ENCODE peak calls at places on chromosomes 11 and 22, in four cellular contexts. M, N, L and S are unnamed samples.

GRCh38 chr11:122655527-122656072 is at the start of gene UBASH3B:
- DNase-seq in M (no peak), N (no peak), L (peak; percentile 86), S (peak; percentile 65)

GRCh38 chr11:2803186-2804057 is 82.2 kb downstream of the CDKN1C start:
- DNase-seq in M (no peak), N (no peak), L (no peak), S (no peak)

GRCh38 chr11:76830639-76831312 is 29.9 kb upstream of the ACER3 start:
- DNase-seq in M (no peak), N (no peak), L (peak; percentile 77), S (no peak)

GRCh38 chr11:70233511-70233919 is 30.4 kb downstream of the FADD start:
- DNase-seq in M (peak; percentile 20), N (no peak), L (peak; percentile 69), S (peak; percentile 52)

GRCh38 chr22:20509344-20510047 is 2.1 kb downstream of the MED15 start:
- DNase-seq in M (peak; percentile 82), N (no peak), L (peak; percentile 95), S (peak; percentile 53)

GRCh38 chr11:101840720-101841119 is 74.1 kb upstream of the CEP126 start:
- DNase-seq in M (no peak), N (no peak), L (no peak), S (no peak)

GRCh38 chr22:45450931-45451651 is 37.6 kb downstream of the RIBC2 start:
- DNase-seq in M (peak; percentile 92), N (no peak), L (peak; percentile 88), S (no peak)

GRCh38 chr11:124277809-124278208 is 21.6 kb downstream of the OR8G5 start:
- DNase-seq in M (no peak), N (no peak), L (no peak), S (no peak)

GRCh38 chr11:17599460-17599925 is 52.4 kb downstream of the OTOG start:
- DNase-seq in M (no peak), N (no peak), L (no peak), S (no peak)

GRCh38 chr11:62431171-62431895 is 12.5 kb downstream of the SCGB1A1 start:
- DNase-seq in M (peak; percentile 69), N (no peak), L (peak; percentile 41), S (no peak)

GRCh38 chr22:31944700-31945477 is 554 bp downstream of the YWHAH start:
- DNase-seq in M (no peak), N (no peak), L (peak; percentile 19), S (peak; percentile 22)

DNA sequence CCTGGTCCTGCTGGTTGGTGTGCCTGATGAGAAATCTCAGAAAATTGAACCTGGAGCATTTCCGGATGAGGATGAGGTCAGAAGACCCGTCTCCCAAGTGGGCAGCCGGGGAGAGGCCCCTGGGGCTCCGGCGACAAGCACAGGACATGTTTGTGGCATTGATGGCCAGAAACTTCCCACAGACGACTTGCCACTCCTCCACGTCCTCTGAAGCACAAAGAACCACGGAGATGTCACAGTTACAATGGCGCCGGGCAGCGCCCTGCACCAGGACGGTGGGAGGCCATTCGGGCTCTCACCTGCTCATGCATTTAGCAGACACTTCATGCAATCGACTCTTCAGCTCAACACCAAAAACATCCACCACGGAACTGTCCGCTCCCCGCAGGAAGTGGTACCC is 46.5 kb downstream of the CERK start:
- DNase-seq in M (no peak), N (no peak), L (no peak), S (no peak)
- TF ChIP-seq CTCF in M (no peak), N (no peak), L (no peak), S (no peak)

DNA sequence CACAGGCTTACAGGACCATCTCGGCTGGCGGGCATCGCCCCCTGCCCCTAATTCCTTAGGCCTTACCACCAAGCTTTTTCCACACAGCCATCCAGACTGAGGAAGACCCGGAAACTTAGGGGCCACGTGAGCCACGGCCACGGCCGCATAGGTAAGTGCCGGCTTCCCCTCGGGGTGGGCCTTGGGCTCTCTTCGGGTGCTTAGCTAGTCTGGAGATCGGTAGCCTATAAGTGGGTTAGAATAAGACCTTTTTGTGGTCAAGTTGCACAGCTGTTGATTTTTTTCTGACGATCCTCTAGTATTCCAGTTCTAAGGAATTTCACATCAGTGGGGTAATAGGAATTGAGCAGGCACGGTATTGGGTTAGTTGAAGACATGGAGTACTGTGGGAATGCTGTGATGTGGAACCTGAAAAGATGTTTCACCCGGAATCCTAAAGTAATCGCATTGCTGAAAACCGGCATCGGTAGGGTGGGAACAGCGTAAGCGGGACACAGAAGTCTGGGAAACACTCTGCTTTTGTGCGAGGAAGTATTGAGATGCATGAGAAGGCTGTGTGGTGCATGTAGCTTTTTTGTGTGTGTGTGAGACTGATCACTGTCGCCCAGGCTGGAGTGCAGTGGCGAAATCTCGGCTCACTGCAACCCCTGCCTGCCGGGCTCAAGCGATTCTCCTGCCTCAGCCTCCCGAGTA is 669 bp downstream of the RPL27A start:
- DNase-seq in M (no peak), N (no peak), L (no peak), S (peak; percentile 56)
- H3K4me3 ChIP-seq in M (peak overlapping the region; percentile 76), N (peak overlapping the region; percentile 88), L (peak overlapping the region; percentile 97), S (peak overlapping the region; percentile 76)

DNA sequence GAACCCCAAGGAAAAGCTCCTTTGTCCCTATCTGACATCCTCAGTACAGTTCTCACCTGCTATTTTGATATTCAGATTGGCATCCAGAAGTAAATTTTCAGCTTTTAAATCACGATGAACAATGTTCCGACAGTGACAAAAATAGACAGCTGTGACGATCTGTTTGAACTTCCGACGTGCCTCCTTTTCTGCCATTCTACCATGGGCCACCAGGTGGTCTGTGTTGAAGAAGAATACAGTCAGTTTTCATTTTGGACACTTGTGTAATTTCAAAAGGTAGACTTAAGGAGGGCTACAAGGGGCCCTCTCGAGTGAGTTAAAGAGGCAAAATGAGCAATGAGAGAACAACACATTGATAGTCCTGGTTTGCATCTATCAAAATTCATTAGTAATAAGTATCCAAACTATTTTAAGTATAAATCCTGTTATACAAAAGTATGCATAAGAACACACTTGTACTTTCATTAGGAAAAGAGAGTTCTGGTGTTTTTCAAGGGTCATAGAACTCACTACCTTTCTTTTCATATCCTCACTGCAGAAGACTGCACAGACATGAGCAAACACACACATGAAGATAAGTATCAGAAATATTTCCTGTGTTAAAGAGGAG is 89.8 kb upstream of the APOA1 start:
- DNase-seq in M (no peak), N (no peak), L (no peak), S (peak; percentile 58)
- TF ChIP-seq CTCF in M (peak; percentile 47), N (peak; percentile 20), L (peak; percentile 36), S (peak; percentile 38)

GRCh38 chr11:61293869-61294716 is 1.0 kb downstream of the VWCE start:
- DNase-seq in M (no peak), N (no peak), L (peak; percentile 64), S (peak; percentile 70)

GRCh38 chr11:61297341-61297740 is 2.2 kb upstream of the VWCE start:
- DNase-seq in M (no peak), N (no peak), L (no peak), S (no peak)

GRCh38 chr11:61295596-61295926 is 445 bp upstream of the VWCE start:
- DNase-seq in M (no peak), N (no peak), L (no peak), S (peak; percentile 13)

GRCh38 chr11:61297741-61298140 is 2.6 kb upstream of the VWCE start:
- DNase-seq in M (peak; percentile 41), N (no peak), L (peak; percentile 97), S (peak; percentile 33)

DNA sequence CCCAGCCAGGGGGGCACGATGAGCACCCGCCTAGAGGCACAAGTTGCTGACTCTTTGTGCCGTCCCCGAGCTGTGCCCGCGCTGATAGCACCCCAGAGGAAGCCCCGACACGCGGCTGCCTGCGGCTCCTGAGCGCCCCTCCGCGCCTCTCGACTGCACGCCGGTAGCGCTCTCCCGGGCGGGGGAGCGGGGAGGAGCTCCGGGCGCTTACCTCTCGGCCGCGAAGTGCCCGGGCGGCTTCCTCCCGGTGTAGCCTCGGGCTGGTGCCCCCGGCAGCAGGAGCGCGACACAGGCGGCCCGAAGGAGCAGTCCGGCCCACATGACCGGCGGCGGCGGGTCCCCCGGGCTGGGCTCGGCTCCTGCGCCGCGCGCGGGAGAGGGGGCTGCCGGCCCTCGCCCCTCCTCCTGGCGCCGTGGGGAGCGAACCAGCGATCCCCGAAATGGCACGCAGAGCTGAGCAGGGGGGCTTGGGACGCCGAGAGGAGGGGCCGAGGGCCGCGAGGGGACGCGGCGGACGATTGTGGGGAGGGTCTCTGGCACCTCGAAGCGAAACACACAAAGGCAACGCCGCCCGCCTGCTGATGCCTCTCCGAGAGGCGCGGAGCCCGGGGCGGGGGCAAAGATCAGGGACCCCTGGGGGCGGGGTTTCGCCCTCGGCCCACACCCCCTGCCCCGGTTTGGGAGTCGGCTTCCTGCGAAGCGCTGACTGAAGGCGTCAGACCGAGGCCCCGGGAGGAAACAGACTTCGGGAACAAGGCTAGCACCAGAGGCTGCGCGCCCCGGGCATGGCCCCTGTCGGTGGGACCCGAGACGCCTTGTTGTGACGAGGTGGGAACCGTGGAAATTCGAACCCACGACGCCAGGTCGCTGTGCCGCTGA is at the start of gene VWCE:
- DNase-seq in M (no peak), N (no peak), L (peak; percentile 64), S (peak; percentile 90)
- H3K4me3 ChIP-seq in M (peak within 1 kb of the TSS; percentile 65), N (peak within 1 kb of the TSS; percentile 70), L (peak within 1 kb of the TSS; percentile 40), S (peak within 1 kb of the TSS; percentile 89)

GRCh38 chr11:116219171-116219635 is 553.6 kb downstream of the BUD13 start:
- DNase-seq in M (no peak), N (no peak), L (no peak), S (no peak)

GRCh38 chr11:116217441-116217840 is 555.3 kb downstream of the BUD13 start:
- DNase-seq in M (no peak), N (no peak), L (no peak), S (no peak)

GRCh38 chr11:116221351-116221750 is 551.4 kb downstream of the BUD13 start:
- DNase-seq in M (no peak), N (no peak), L (no peak), S (no peak)

GRCh38 chr11:116215471-116216113 is 557.2 kb downstream of the BUD13 start:
- DNase-seq in M (no peak), N (no peak), L (no peak), S (peak; percentile 17)

GRCh38 chr11:116217006-116217405 is 555.8 kb downstream of the BUD13 start:
- DNase-seq in M (no peak), N (no peak), L (peak; percentile 58), S (peak; percentile 18)
- TF ChIP-seq CTCF in M (peak; percentile 71), N (peak; percentile 56), L (peak; percentile 65), S (peak; percentile 61)

DNA sequence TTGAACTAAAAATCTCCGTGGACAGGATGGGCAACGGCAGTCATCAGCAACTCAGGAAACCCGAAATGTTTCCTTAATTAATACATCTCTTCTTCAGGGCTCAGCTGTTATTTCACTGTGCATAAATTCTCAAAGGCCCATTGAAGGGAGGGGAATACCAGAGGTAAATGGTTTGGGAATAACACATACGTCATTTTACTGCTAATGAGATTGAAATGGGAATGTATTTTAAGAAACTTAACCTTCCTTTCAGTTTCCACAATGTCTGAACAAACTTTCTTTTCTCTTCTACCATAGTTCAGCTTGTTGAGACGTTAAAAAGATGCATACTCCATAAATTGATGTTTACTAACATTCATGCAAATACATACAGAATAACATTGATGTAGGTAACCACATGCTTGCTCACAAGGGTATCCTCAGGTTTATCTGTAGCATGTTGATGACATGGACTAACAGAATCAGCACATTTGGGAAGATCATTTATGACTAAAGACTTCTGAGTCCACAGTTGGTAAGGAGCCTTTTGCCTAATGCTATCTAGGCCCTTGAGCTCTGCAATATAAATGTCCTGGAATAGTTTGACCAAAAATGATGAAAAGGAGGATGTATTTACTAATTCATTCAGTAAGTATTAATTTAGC is 7.7 kb upstream of the PRRG4 start:
- DNase-seq in M (no peak), N (no peak), L (no peak), S (peak; percentile 15)
- H3K4me3 ChIP-seq in M (no peak overlapping the region), N (peak overlapping the region; percentile 18), L (no peak overlapping the region), S (peak overlapping the region; percentile 25)

DNA sequence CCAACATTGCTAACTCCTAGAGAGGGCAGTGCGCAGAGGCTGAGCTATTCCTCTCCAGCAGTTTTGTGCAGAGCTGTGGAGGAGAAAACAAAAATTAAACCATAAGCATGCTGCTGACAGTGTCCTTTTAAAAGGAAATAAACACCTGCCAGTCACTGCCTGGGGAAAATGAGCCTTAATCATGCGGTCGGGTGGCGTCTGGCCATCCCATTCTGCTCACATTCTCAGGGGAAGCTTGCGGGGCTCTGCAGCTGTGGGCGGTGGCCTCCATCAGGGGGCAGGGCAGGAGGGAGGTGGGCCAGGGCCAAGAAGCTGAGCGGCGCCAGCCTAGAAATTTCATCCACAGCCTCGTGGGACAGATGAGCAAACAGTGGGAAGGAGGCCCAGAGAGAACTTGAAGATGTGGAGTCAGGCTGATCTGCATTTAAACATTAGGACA is 71.0 kb upstream of the TP53I11 start:
- DNase-seq in M (no peak), N (no peak), L (peak; percentile 81), S (no peak)
- TF ChIP-seq CTCF in M (no peak), N (no peak), L (no peak), S (no peak)